ENCODE peak calls at places on chromosomes 11 and 22, in seven cellular contexts. One of them, this sample, is unnamed.

GRCh38 chr11:66745356-66746235 is 16.6 kb upstream of the SPTBN2 start:
- DNase-seq in NCI-H460: no peak
- DNase-seq in fibroblast of pulmonary artery: no peak
- DNase-seq in posterior vena cava: no peak
- DNase-seq in activated CD4-positive, CD25-positive, alpha-beta regulatory T cell: peak
- DNase-seq in NCI-H2227 treated with DMSO at 0.1 percent for 48 hours: peak
- DNase-seq in NCI-H1105 treated with DMSO at 0.1 percent for 48 hours: peak
- DNase-seq in this sample: no peak

GRCh38 chr11:126989942-126990715 is 10.4 kb downstream of the KIRREL3 start:
- DNase-seq in NCI-H1105 treated with DMSO at 0.1 percent for 48 hours: peak
- DNase-seq in fibroblast of pulmonary artery: peak
- DNase-seq in NCI-H460: peak
- DNase-seq in activated CD4-positive, CD25-positive, alpha-beta regulatory T cell: peak
- DNase-seq in posterior vena cava: peak
- DNase-seq in NCI-H2227 treated with DMSO at 0.1 percent for 48 hours: peak
- DNase-seq in this sample: peak

GRCh38 chr11:40125054-40125453 is 1334.4 kb downstream of the LRRC4C start:
- DNase-seq in NCI-H2227 treated with DMSO at 0.1 percent for 48 hours: no peak
- DNase-seq in activated CD4-positive, CD25-positive, alpha-beta regulatory T cell: no peak
- DNase-seq in posterior vena cava: no peak
- DNase-seq in NCI-H1105 treated with DMSO at 0.1 percent for 48 hours: peak
- DNase-seq in NCI-H460: no peak
- DNase-seq in fibroblast of pulmonary artery: no peak
- DNase-seq in this sample: no peak

GRCh38 chr22:24410110-24410856 is 17.1 kb upstream of the ADORA2A start:
- DNase-seq in NCI-H460: no peak
- DNase-seq in NCI-H2227 treated with DMSO at 0.1 percent for 48 hours: no peak
- DNase-seq in fibroblast of pulmonary artery: no peak
- DNase-seq in NCI-H1105 treated with DMSO at 0.1 percent for 48 hours: no peak
- DNase-seq in posterior vena cava: no peak
- DNase-seq in activated CD4-positive, CD25-positive, alpha-beta regulatory T cell: no peak
- DNase-seq in this sample: no peak

GRCh38 chr11:92540113-92540512 is 315.5 kb downstream of the FAT3 start:
- DNase-seq in activated CD4-positive, CD25-positive, alpha-beta regulatory T cell: no peak
- DNase-seq in NCI-H460: no peak
- DNase-seq in NCI-H2227 treated with DMSO at 0.1 percent for 48 hours: no peak
- DNase-seq in posterior vena cava: no peak
- DNase-seq in NCI-H1105 treated with DMSO at 0.1 percent for 48 hours: no peak
- DNase-seq in fibroblast of pulmonary artery: no peak
- DNase-seq in this sample: no peak

GRCh38 chr11:64544616-64545296 is 46.3 kb upstream of the SLC22A12 start:
- DNase-seq in NCI-H1105 treated with DMSO at 0.1 percent for 48 hours: no peak
- DNase-seq in NCI-H460: no peak
- DNase-seq in activated CD4-positive, CD25-positive, alpha-beta regulatory T cell: no peak
- DNase-seq in posterior vena cava: no peak
- DNase-seq in fibroblast of pulmonary artery: no peak
- DNase-seq in NCI-H2227 treated with DMSO at 0.1 percent for 48 hours: no peak
- DNase-seq in this sample: no peak

GRCh38 chr11:63667993-63668392 is 3.2 kb downstream of the ATL3 start:
- DNase-seq in NCI-H2227 treated with DMSO at 0.1 percent for 48 hours: no peak
- DNase-seq in fibroblast of pulmonary artery: peak
- DNase-seq in NCI-H1105 treated with DMSO at 0.1 percent for 48 hours: no peak
- DNase-seq in posterior vena cava: no peak
- DNase-seq in NCI-H460: peak
- DNase-seq in activated CD4-positive, CD25-positive, alpha-beta regulatory T cell: no peak
- DNase-seq in this sample: no peak

GRCh38 chr11:132590554-132590953 is 941.7 kb downstream of the OPCML start:
- DNase-seq in NCI-H2227 treated with DMSO at 0.1 percent for 48 hours: no peak
- DNase-seq in activated CD4-positive, CD25-positive, alpha-beta regulatory T cell: no peak
- DNase-seq in posterior vena cava: no peak
- DNase-seq in NCI-H1105 treated with DMSO at 0.1 percent for 48 hours: no peak
- DNase-seq in NCI-H460: no peak
- DNase-seq in fibroblast of pulmonary artery: no peak
- DNase-seq in this sample: no peak

GRCh38 chr22:27267145-27267544 is 534.4 kb downstream of the MN1 start:
- DNase-seq in fibroblast of pulmonary artery: no peak
- DNase-seq in NCI-H460: no peak
- DNase-seq in activated CD4-positive, CD25-positive, alpha-beta regulatory T cell: no peak
- DNase-seq in posterior vena cava: no peak
- DNase-seq in NCI-H1105 treated with DMSO at 0.1 percent for 48 hours: no peak
- DNase-seq in NCI-H2227 treated with DMSO at 0.1 percent for 48 hours: no peak
- DNase-seq in this sample: no peak

This sample was measured in dorsolateral prefrontal cortex.